ENCODE peak calls at places on chromosomes 7 and 10, in nine cellular contexts. R is osteocyte, F is WTC11, L is AG10803, Q is dorsolateral prefrontal cortex, V is lower leg skin, P is cardiac fibroblast, C is OCI-LY7, S is B cell. D is an unnamed sample.

GRCh38 chr7:24401628-24402593 is 117.9 kb downstream of the NPY start:
- DNase-seq in L (peak), Q (no peak), S (no peak), C (peak), V (no peak), F (no peak), R (no peak), P (peak), D (no peak)

GRCh38 chr7:140876519-140877248 is 48.0 kb downstream of the BRAF start:
- DNase-seq in S (no peak), P (peak), V (no peak), L (peak), Q (no peak), F (no peak), C (no peak), R (no peak), D (no peak)

GRCh38 chr10:18104223-18104872 is 35.9 kb upstream of the CACNB2 start:
- DNase-seq in R (no peak), S (peak), F (peak), V (peak), P (peak), L (peak), C (peak), Q (peak), D (peak)

GRCh38 chr10:97572214-97572989 is at the start of gene ANKRD2:
- DNase-seq in Q (peak), C (peak), F (peak), V (peak), L (peak), S (no peak), R (peak), P (peak), D (peak)

GRCh38 chr7:69309601-69310000 is 288.7 kb upstream of the AUTS2 start:
- DNase-seq in C (no peak), S (no peak), P (no peak), R (no peak), Q (no peak), V (no peak), F (no peak), L (peak), D (no peak)

GRCh38 chr10:133401500-133401899 is 7.5 kb downstream of the MTG1 start:
- DNase-seq in S (peak), P (no peak), R (peak), C (no peak), Q (no peak), F (no peak), V (no peak), L (no peak), D (no peak)

GRCh38 chr10:91681361-91682276 is 48.7 kb upstream of the PPP1R3C start:
- DNase-seq in R (no peak), C (no peak), F (no peak), V (no peak), L (no peak), Q (peak), P (peak), S (no peak), D (no peak)

GRCh38 chr7:816751-817671 is 15.3 kb upstream of the SUN1 start:
- DNase-seq in R (no peak), V (no peak), Q (no peak), C (peak), L (no peak), P (peak), S (peak), F (peak), D (no peak)

GRCh38 chr7:129923709-129924108 is 29.1 kb downstream of the UBE2H start:
- DNase-seq in Q (no peak), R (no peak), S (no peak), L (peak), F (no peak), V (no peak), C (no peak), P (peak), D (no peak)

GRCh38 chr10:77405771-77406241 is 231.8 kb downstream of the KCNMA1 start:
- DNase-seq in R (no peak), L (peak), S (no peak), V (peak), Q (no peak), P (peak), F (peak), C (no peak), D (peak)

GRCh38 chr10:91137822-91138221 is 82.6 kb upstream of the PCGF5 start:
- DNase-seq in V (no peak), Q (no peak), L (no peak), R (no peak), F (no peak), P (no peak), C (no peak), S (no peak), D (no peak)

GRCh38 chr7:72028267-72028666 is 383.9 kb downstream of the CALN1 start:
- DNase-seq in C (no peak), P (no peak), S (no peak), R (no peak), L (no peak), F (no peak), V (no peak), Q (peak), D (no peak)

GRCh38 chr10:72334832-72335393 is 19.8 kb downstream of the DNAJB12 start:
- DNase-seq in F (no peak), R (peak), C (peak), P (peak), Q (no peak), S (peak), L (peak), V (peak), D (peak)

GRCh38 chr7:47693161-47693740 is 111.3 kb upstream of the TNS3 start:
- DNase-seq in P (peak), Q (no peak), S (no peak), R (no peak), C (no peak), F (no peak), L (peak), V (no peak), D (no peak)

GRCh38 chr10:126459878-126460481 is 71.7 kb upstream of the ADAM12 start:
- DNase-seq in S (no peak), L (peak), V (no peak), P (peak), R (peak), C (no peak), Q (no peak), F (no peak), D (no peak)

GRCh38 chr10:129955591-129956284 is 8.3 kb downstream of the EBF3 start:
- DNase-seq in P (peak), F (no peak), C (no peak), V (no peak), Q (no peak), L (peak), S (no peak), R (no peak), D (no peak)

GRCh38 chr7:77409739-77410545 is 6.2 kb downstream of the GSAP start:
- DNase-seq in Q (no peak), F (no peak), P (peak), C (no peak), V (no peak), R (no peak), L (peak), S (no peak), D (no peak)

GRCh38 chr10:102375250-102375649 is 20.3 kb upstream of the NFKB2 start:
- DNase-seq in C (no peak), V (no peak), S (no peak), L (no peak), Q (no peak), P (no peak), R (no peak), F (peak), D (no peak)

GRCh38 chr10:49550563-49550962 is 11.6 kb upstream of the ERCC6 start:
- DNase-seq in Q (no peak), V (no peak), C (no peak), S (no peak), L (peak), P (peak), R (no peak), F (no peak), D (no peak)

GRCh38 chr7:7639847-7640220 is 718 bp upstream of the UMAD1 start:
- DNase-seq in R (no peak), F (no peak), S (peak), Q (no peak), L (peak), P (peak), C (peak), V (no peak), D (no peak)

GRCh38 chr7:114789161-114789560 is 132.7 kb upstream of the MDFIC start:
- DNase-seq in R (no peak), V (no peak), F (no peak), S (no peak), P (peak), L (peak), C (no peak), Q (no peak), D (no peak)

GRCh38 chr10:114045071-114045737 is 1.5 kb downstream of the ADRB1 start:
- DNase-seq in P (no peak), R (peak), V (no peak), F (peak), L (no peak), Q (no peak), C (no peak), S (no peak), D (peak)

GRCh38 chr10:121926669-121927360 is 1.0 kb downstream of the ATE1 start:
- DNase-seq in V (no peak), R (peak), Q (no peak), L (peak), F (no peak), P (peak), S (no peak), C (peak), D (no peak)

GRCh38 chr7:32515890-32516550 is 20.7 kb downstream of the AVL9 start:
- DNase-seq in V (no peak), F (no peak), P (no peak), S (no peak), C (no peak), L (no peak), Q (no peak), R (no peak), D (no peak)

GRCh38 chr7:151340794-151341356 is 737 bp upstream of the NUB1 start:
- DNase-seq in V (no peak), F (no peak), Q (peak), L (no peak), R (peak), C (no peak), P (no peak), S (no peak), D (no peak)

GRCh38 chr7:55308186-55308929 is 56.8 kb upstream of the LANCL2 start:
- DNase-seq in C (no peak), P (peak), Q (no peak), L (peak), S (no peak), F (no peak), V (no peak), R (no peak), D (no peak)

DNA sequence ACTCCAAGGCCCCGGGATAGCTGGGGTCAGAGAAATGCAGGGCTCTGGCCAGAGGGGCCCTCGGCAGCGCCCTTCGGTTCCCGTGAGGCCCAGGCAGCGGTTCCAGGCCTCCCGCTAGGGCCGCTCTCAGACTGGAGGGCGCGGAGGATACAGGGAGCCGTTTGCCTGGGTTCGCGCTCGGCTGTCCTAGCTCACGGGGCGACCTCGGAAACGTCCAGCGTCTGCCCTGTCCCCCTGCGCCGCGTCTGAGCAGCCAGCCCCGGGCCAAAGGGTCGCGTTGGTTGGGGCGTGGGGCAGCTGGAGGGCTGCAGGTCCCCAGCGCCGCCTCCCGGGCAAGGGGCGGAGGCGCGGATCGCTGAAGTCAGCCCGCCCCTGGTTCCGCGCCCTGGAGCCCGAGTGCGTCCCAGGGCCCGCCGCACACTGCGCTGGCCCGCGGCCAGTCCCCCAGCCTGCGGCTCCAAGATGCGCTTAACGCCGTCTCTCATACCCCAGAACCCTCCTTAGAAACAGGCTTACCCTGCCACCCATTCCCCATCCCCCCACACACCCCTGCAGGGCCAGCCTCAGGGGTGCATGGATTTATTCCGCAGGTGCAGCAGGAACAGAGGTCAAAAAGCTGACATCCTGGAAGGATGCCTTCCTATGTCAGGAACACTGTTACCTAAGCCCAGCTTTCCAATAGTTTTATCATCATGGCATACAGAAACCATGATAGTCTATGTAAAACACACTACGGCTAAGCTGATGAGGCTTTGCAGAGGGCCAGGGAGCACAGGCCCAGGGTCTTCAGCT is 22.1 kb upstream of the OPN4 start:
- DNase-seq in R (no peak), L (peak), S (no peak), C (no peak), F (peak), V (no peak), Q (no peak), P (peak), D (peak)
- TF ChIP-seq CTCF in R (peak), L (no peak), S (no peak), C (no peak), F (no peak), V (no peak), Q (no peak), P (no peak), D (peak)

DNA sequence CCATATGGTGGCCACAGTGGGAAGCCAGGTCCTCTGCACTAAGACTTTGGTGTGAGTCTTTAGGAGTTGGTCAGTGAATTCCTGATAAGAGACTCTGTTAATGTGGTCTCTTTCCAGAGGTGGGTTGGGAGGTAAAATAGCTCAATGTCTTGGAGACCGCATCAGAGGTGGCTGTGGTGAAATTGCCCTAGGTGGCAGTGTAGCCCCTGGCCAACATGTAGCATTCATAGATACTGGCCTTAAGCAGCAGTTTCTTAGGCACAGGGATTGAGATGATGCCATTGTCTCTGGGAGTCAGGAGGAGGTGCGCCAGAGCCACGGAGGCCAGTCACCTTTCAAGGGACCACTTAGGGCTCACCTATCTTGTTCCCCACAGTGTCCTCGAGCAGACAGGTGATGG is 202.8 kb downstream of the CREB5 start:
- DNase-seq in S (no peak), L (no peak), F (peak), Q (no peak), P (no peak), C (no peak), R (no peak), V (no peak), D (no peak)
- TF ChIP-seq CTCF in S (peak), L (peak), F (no peak), Q (peak), P (no peak), C (peak), R (peak), V (no peak), D (no peak)

DNA sequence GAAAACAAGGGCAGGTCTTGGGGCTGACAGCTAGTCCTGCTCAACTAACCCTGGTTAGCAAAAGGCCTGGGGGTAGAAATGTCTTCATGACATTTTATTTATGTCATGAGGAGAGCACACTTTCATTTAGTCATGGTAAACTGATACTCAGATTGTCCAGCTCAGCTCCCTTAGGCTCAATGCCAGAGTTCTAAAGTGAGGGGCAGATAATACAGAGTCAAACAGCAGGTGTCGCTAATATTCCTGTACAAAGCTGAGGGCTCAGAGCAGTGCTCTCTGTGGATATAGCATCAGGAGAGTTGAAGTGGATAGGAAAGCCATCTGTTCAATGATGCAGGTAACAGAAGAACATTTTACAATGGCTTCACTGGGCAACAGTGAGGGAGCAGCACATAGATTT is 26.8 kb upstream of the CALCR start:
- DNase-seq in V (no peak), C (no peak), F (no peak), R (no peak), P (no peak), Q (no peak), S (no peak), L (no peak), D (no peak)
- TF ChIP-seq CTCF in V (no peak), C (peak), F (no peak), R (no peak), P (no peak), Q (no peak), S (no peak), L (no peak), D (no peak)

GRCh38 chr7:50792342-50793114 is 9.8 kb upstream of the GRB10 start:
- DNase-seq in L (peak), C (no peak), P (peak), F (peak), Q (peak), V (no peak), R (no peak), S (no peak), D (peak)
- TF ChIP-seq CTCF in L (no peak), C (no peak), P (no peak), F (no peak), Q (no peak), V (no peak), R (no peak), S (no peak), D (no peak)

GRCh38 chr10:36531621-36532020 is 593.8 kb upstream of the ANKRD30A start:
- DNase-seq in V (no peak), R (no peak), L (peak), P (no peak), S (no peak), F (no peak), C (no peak), Q (no peak), D (no peak)

DNA sequence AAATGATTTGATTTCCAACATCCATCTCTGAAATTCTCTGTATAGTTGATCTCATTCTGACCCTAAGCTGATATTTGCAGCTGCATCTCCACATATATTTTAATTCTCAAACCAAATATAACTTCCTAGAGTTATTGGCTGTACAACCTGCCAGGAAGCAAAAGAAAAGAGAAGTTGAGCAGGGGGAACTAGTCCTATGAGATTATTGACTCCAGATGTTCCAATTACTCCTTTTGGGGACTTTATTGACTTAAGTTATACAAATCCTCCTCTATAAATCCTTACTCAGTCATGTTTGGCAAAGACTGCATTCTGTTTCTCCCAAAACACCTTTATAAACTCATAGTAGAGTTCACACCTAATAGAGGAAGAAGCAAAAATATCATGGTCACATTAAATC is 599.4 kb upstream of the ANKRD30A start:
- DNase-seq in L (no peak), R (no peak), F (no peak), C (no peak), V (no peak), Q (no peak), P (no peak), S (no peak), D (no peak)
- TF ChIP-seq CTCF in L (no peak), R (no peak), F (no peak), C (no peak), V (no peak), Q (no peak), P (no peak), S (no peak), D (no peak)